ENCODE peak calls at places on chromosomes 6 and 20, in four cellular contexts. U, K, D and R are unnamed samples.

GRCh38 chr6:143583542-143584330 is 72.2 kb upstream of the FUCA2 start:
- DNase-seq in D (no peak), U (no peak), K (no peak), R (no peak)

GRCh38 chr20:21456207-21456606 is 57.7 kb downstream of the NKX2-2 start:
- DNase-seq in U (no peak), D (no peak), K (no peak), R (no peak)

GRCh38 chr6:165971202-165971601 is 196.4 kb downstream of the TBXT start:
- DNase-seq in D (no peak), K (no peak), U (no peak), R (no peak)

GRCh38 chr20:2507875-2508630 is 662 bp downstream of the ZNF343 start:
- DNase-seq in U (peak; percentile 11), D (peak; percentile 26), K (no peak), R (no peak)

GRCh38 chr6:13764996-13765395 is 49.4 kb downstream of the MCUR1 start:
- DNase-seq in K (no peak), U (no peak), D (no peak), R (no peak)

GRCh38 chr6:2875840-2876207 is 27.3 kb downstream of the SERPINB9 start:
- DNase-seq in U (peak; percentile 31), K (no peak), D (no peak), R (peak; percentile 42)

GRCh38 chr6:27038498-27038897 is 209.0 kb upstream of the PRSS16 start:
- DNase-seq in K (no peak), D (no peak), U (no peak), R (no peak)

GRCh38 chr6:75850026-75850385 is 101.0 kb downstream of the MYO6 start:
- DNase-seq in K (no peak), D (no peak), U (no peak), R (no peak)

GRCh38 chr20:47256665-47257236 is 99.7 kb downstream of the ZMYND8 start:
- DNase-seq in U (no peak), D (no peak), K (no peak), R (no peak)

GRCh38 chr20:54345301-54345724 is 130.1 kb upstream of the DOK5 start:
- DNase-seq in U (no peak), K (no peak), D (no peak), R (no peak)

GRCh38 chr20:21146242-21146641 is 20.4 kb downstream of the KIZ start:
- DNase-seq in K (no peak), D (no peak), U (no peak), R (no peak)

GRCh38 chr6:118124851-118125250 is 217.8 kb downstream of the SLC35F1 start:
- DNase-seq in K (no peak), U (no peak), D (no peak), R (no peak)

GRCh38 chr20:51926670-51927305 is 124.5 kb upstream of the SALL4 start:
- DNase-seq in K (no peak), D (no peak), U (no peak), R (no peak)

GRCh38 chr6:56144538-56145324 is 102.6 kb downstream of the COL21A1 start:
- DNase-seq in D (no peak), U (no peak), K (no peak), R (peak; percentile 41)

GRCh38 chr6:128573036-128573435 is 52.6 kb upstream of the PTPRK start:
- DNase-seq in U (no peak), K (no peak), D (no peak), R (no peak)

GRCh38 chr6:128569737-128570438 is 49.5 kb upstream of the PTPRK start:
- DNase-seq in K (no peak), U (no peak), D (no peak), R (peak; percentile 28)

GRCh38 chr6:128567029-128567428 is 46.6 kb upstream of the PTPRK start:
- DNase-seq in K (no peak), D (no peak), U (no peak), R (no peak)

GRCh38 chr6:128572286-128572685 is 51.9 kb upstream of the PTPRK start:
- DNase-seq in U (no peak), K (no peak), D (no peak), R (no peak)

DNA sequence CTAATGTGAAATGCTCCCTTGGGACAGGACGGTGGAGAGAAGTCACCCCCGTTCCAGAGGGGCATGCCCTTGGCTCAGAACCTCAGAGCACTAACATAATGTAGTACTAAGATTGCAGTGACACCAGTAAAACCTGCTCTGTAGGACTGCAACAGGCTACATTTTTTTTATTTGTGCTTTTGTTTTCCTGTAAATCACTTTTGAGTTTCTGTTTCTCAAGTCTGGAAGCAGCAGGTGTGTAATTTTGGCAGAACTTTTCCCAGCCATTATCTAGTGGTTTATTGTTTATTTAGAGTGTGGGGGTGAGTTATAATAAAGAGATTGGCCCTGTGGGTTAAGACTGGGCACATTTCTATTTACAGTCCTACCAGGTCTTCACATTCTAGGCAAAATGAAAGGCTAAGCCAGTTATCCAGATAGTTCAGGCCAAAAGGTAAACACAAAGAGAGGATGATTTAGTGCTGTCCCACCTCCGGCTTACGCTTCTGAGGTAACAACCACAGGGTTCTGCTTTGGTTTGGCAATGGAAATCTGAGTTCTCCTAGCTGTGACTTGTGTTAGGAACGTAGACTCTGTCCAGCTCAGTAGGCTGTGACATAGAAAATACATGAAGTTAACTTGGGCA is 50.2 kb upstream of the PTPRK start:
- DNase-seq in D (no peak), K (no peak), U (no peak), R (no peak)
- TF ChIP-seq POLR2A in D (no peak), K (no peak), U (no peak), R (no peak)

DNA sequence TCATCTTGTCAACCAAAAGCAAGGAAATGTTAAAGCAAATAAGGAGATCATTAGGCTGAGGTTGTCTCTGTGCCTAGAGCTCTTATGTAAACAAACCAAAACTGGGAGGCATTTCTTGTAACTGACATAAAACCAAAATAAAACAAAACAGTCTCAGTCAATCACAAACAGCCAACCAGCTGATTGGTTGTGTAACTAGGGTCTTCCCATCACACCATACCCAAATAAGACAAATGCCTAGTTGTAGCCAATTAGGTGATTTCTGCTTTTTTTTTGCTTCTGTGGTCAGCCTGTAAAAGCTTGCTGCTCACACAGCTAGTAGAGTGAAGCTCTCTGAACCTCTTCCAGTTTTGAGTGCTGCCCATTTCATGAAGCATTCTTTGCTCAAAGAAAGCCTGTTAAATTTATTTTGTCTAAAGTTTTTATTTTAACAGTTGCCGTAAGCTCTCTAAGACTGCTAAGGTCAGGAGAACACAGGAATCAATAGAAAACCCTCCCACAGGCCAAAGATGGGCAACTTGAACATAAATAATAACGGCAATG is 8.9 kb upstream of the FITM2 start:
- DNase-seq in D (no peak), U (no peak), K (no peak), R (no peak)
- TF ChIP-seq POLR2A in D (no peak), U (no peak), K (no peak), R (no peak)

GRCh38 chr6:112357801-112358200 is 10.7 kb downstream of the RFPL4B start:
- DNase-seq in U (no peak), K (no peak), D (no peak), R (peak; percentile 15)
- TF ChIP-seq POLR2A in U (no peak), K (no peak), D (no peak), R (no peak)

GRCh38 chr6:128517124-128517523 is 3.3 kb downstream of the PTPRK start:
- DNase-seq in U (no peak), K (no peak), D (no peak), R (no peak)

GRCh38 chr6:128520436-128521301 is at the start of gene PTPRK:
- DNase-seq in D (peak; percentile 94), K (peak; percentile 87), U (peak; percentile 97), R (peak; percentile 57)

GRCh38 chr6:128519132-128519930 is 1.1 kb downstream of the PTPRK start:
- DNase-seq in D (peak; percentile 56), U (peak; percentile 74), K (peak; percentile 34), R (no peak)

GRCh38 chr6:128519931-128520435 is 416 bp downstream of the PTPRK start:
- DNase-seq in D (peak; percentile 58), U (peak; percentile 71), K (peak; percentile 39), R (no peak)

GRCh38 chr6:128518531-128519131 is 1.8 kb downstream of the PTPRK start:
- DNase-seq in D (no peak), K (no peak), U (no peak), R (no peak)
- TF ChIP-seq POLR2A in D (no peak), K (no peak), U (no peak), R (no peak)

GRCh38 chr20:31711416-31712111 is 11.1 kb downstream of the BCL2L1 start:
- DNase-seq in K (no peak), D (no peak), U (no peak), R (no peak)

GRCh38 chr20:31713312-31714049 is 9.2 kb downstream of the BCL2L1 start:
- DNase-seq in K (peak; percentile 86), U (peak; percentile 56), D (peak; percentile 83), R (peak; percentile 71)

GRCh38 chr20:31710423-31711250 is 12.0 kb downstream of the BCL2L1 start:
- DNase-seq in U (peak; percentile 61), K (peak; percentile 81), D (peak; percentile 89), R (no peak)

GRCh38 chr20:31712112-31712553 is 10.5 kb downstream of the BCL2L1 start:
- DNase-seq in D (peak; percentile 71), U (peak; percentile 72), K (no peak), R (no peak)

GRCh38 chr20:31712564-31713311 is 9.9 kb downstream of the BCL2L1 start:
- DNase-seq in K (peak; percentile 95), D (peak; percentile 98), U (peak; percentile 92), R (no peak)
- TF ChIP-seq POLR2A in K (no peak), D (no peak), U (peak; percentile 56), R (no peak)

GRCh38 chr6:43912598-43913387 is 142.8 kb downstream of the VEGFA start:
- DNase-seq in K (no peak), D (no peak), U (no peak), R (no peak)

GRCh38 chr6:43914272-43915147 is 144.5 kb downstream of the VEGFA start:
- DNase-seq in D (no peak), K (no peak), U (no peak), R (no peak)

GRCh38 chr6:43911625-43912577 is 141.9 kb downstream of the VEGFA start:
- DNase-seq in U (peak; percentile 35), K (no peak), D (no peak), R (no peak)

GRCh38 chr6:43915213-43915869 is 145.3 kb downstream of the VEGFA start:
- DNase-seq in D (no peak), U (no peak), K (no peak), R (no peak)

GRCh38 chr6:43913388-43914271 is 143.6 kb downstream of the VEGFA start:
- DNase-seq in D (no peak), U (peak; percentile 89), K (no peak), R (no peak)
- TF ChIP-seq POLR2A in D (no peak), U (no peak), K (no peak), R (no peak)

GRCh38 chr20:63831696-63832686 is 927 bp upstream of the ZBTB46 start:
- DNase-seq in U (peak; percentile 25), D (no peak), K (no peak), R (no peak)
- TF ChIP-seq POLR2A in U (peak; percentile 28), D (no peak), K (no peak), R (no peak)